ENCODE peak calls at places on chromosomes 3 and 15, in four cellular contexts. I is tibial artery, A is sigmoid colon, E is astrocyte of the spinal cord. L is an unnamed sample.

GRCh38 chr3:128555098-128555825 is 62.3 kb upstream of the GATA2 start:
- DNase-seq in E (no peak), I (peak; percentile 71), A (peak; percentile 68), L (no peak)

GRCh38 chr3:186119499-186119898 is 10.6 kb upstream of the ETV5 start:
- DNase-seq in A (no peak), I (no peak), E (no peak), L (no peak)

GRCh38 chr3:43689766-43690399 is 855 bp upstream of the ABHD5 start:
- DNase-seq in I (no peak), A (no peak), E (no peak), L (no peak)

GRCh38 chr3:122299872-122300460 is 25.1 kb upstream of the CSTA start:
- DNase-seq in A (no peak), E (peak; percentile 8), I (no peak), L (no peak)

GRCh38 chr3:121747976-121748375 is 1.6 kb downstream of the GOLGB1 start:
- DNase-seq in E (no peak), A (no peak), I (no peak), L (no peak)

GRCh38 chr3:25155696-25156471 is 272.2 kb upstream of the RARB start:
- DNase-seq in E (peak; percentile 49), A (no peak), I (no peak), L (peak; percentile 52)

GRCh38 chr3:63945558-63946096 is 33.4 kb upstream of the SCAANT1 start:
- DNase-seq in I (no peak), A (no peak), E (no peak), L (peak; percentile 14)

GRCh38 chr3:120693439-120694172 is 11.6 kb upstream of the HGD start:
- DNase-seq in E (peak; percentile 55), A (no peak), I (no peak), L (peak; percentile 57)

GRCh38 chr3:62084558-62084957 is 288.8 kb downstream of the FEZF2 start:
- DNase-seq in E (peak; percentile 9), A (no peak), I (no peak), L (no peak)

GRCh38 chr15:100732359-100733055 is 130.1 kb downstream of the ASB7 start:
- DNase-seq in E (peak; percentile 45), A (no peak), I (no peak), L (peak; percentile 91)

GRCh38 chr3:51950899-51951298 is 4.3 kb upstream of the GPR62 start:
- DNase-seq in A (no peak), I (no peak), E (no peak), L (no peak)

GRCh38 chr3:156605686-156606605 is 51.0 kb upstream of the SSR3 start:
- DNase-seq in A (peak; percentile 71), E (peak; percentile 88), I (peak; percentile 72), L (peak; percentile 78)

GRCh38 chr3:134260984-134261383 is 10.3 kb upstream of the RYK start:
- DNase-seq in I (no peak), E (no peak), A (no peak), L (no peak)

GRCh38 chr3:12897537-12898289 is 56.3 kb upstream of the RPL32 start:
- DNase-seq in A (no peak), I (no peak), E (peak; percentile 14), L (no peak)

GRCh38 chr3:158918451-158918850 is 116.6 kb downstream of the MFSD1 start:
- DNase-seq in A (no peak), E (no peak), I (no peak), L (no peak)

GRCh38 chr3:196938124-196938523 is 4.2 kb downstream of the NCBP2 start:
- DNase-seq in A (no peak), E (no peak), I (no peak), L (no peak)

GRCh38 chr3:40827942-40828688 is 303.4 kb downstream of the ZNF621 start:
- DNase-seq in A (peak; percentile 80), I (peak; percentile 88), E (no peak), L (peak; percentile 5)

GRCh38 chr15:28105224-28105791 is 6.2 kb upstream of the OCA2 start:
- DNase-seq in A (peak; percentile 50), I (no peak), E (no peak), L (no peak)

GRCh38 chr3:142723968-142724681 is at the start of gene TRPC1:
- DNase-seq in I (peak; percentile 87), A (peak; percentile 88), E (peak; percentile 82), L (peak; percentile 81)
- H3K4me3 ChIP-seq in I (peak within 1 kb of the TSS; percentile 73), A (peak within 1 kb of the TSS; percentile 81), E (peak within 1 kb of the TSS; percentile 85), L (peak within 1 kb of the TSS; percentile 76)

GRCh38 chr15:78000089-78000926 is 77.2 kb downstream of the TBC1D2B start:
- DNase-seq in I (peak; percentile 74), E (peak; percentile 60), A (peak; percentile 88), L (peak; percentile 16)
- TF ChIP-seq CTCF in I (peak; percentile 30), E (peak; percentile 71), A (peak; percentile 58), L (peak; percentile 16)

DNA sequence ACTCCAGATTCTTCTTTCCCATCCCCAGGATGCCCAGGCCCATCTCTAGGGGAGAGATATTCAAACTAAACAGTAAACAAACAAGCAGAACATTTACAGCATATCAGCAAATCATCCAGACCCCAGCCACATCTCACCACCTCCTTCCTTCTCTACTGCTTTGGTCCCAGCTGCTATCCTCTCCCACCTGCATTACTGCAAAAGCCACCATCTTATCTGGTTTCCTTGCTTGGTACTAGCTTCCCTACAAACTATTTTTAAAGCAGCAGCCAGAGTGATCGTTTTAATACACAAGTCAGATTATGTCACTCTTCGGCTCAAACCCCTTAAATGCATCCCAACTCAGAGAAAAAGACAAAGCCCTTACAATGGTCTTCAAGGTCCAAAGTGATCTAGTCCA is 4.8 kb downstream of the LYSMD2 start:
- DNase-seq in I (no peak), A (no peak), E (no peak), L (no peak)
- H3K4me3 ChIP-seq in I (no peak overlapping the region), A (no peak overlapping the region), E (no peak overlapping the region), L (no peak overlapping the region)

GRCh38 chr15:39443659-39444219 is 137.1 kb upstream of the THBS1 start:
- DNase-seq in I (no peak), E (no peak), A (no peak), L (no peak)
- TF ChIP-seq CTCF in I (no peak), E (no peak), A (no peak), L (no peak)

GRCh38 chr15:62119224-62119925 is 45.7 kb downstream of the C2CD4B start:
- DNase-seq in E (peak; percentile 93), I (no peak), A (no peak), L (peak; percentile 94)
- H3K4me3 ChIP-seq in E (no peak overlapping the region), I (peak overlapping the region; percentile 7), A (peak overlapping the region; percentile 21), L (peak overlapping the region; percentile 52)

GRCh38 chr15:97881568-97881967 is 78.9 kb upstream of the ARRDC4 start:
- DNase-seq in E (no peak), I (no peak), A (no peak), L (no peak)

GRCh38 chr15:97870771-97871170 is 89.7 kb upstream of the ARRDC4 start:
- DNase-seq in A (no peak), I (no peak), E (no peak), L (no peak)

GRCh38 chr15:97874139-97874538 is 86.4 kb upstream of the ARRDC4 start:
- DNase-seq in E (no peak), A (peak; percentile 74), I (no peak), L (no peak)

GRCh38 chr15:97875025-97875512 is 85.4 kb upstream of the ARRDC4 start:
- DNase-seq in I (no peak), A (no peak), E (no peak), L (no peak)

DNA sequence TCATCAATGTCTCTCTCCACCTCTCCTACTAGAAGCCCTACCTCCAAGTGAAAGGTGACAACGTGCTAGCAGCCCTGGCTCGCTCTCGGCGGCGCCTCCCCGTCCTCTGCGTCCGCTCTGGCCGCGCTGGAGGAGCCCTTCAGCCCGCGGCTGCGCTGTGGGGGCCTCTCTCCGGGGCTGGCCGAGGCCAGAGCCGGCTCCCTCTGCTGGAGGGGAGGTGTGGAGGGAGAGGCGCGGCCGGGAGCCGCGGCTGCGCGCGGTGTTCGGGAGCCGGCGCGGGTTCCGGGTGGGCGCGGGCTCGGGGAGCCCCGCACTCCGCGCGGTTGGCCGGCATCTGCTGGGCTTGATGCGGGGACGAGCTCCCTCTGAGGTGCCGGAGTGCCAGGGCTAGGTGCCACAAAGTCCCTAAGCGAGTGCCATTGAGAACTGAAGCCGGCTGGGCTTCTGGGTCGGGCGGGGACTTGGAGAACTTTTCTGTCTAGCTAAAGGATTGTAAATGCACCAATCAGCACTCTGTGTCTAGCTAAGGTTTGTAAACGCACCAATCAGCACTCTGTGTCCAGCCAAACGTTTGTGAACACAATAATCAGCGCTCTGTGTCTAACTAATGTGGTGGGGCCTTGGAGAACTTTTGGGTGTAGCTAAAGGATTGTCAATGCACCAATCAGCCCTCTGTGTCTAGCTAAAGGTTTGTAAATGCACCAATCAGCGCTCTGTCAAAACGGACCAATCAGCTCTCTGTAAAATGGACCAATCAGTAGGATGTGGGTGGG is 84.8 kb upstream of the ARRDC4 start:
- DNase-seq in A (no peak), E (no peak), I (no peak), L (peak; percentile 15)
- TF ChIP-seq CTCF in A (no peak), E (no peak), I (no peak), L (peak; percentile 9)

GRCh38 chr3:152317184-152317583 is 48.5 kb downstream of the MBNL1 start:
- DNase-seq in A (no peak), I (no peak), E (no peak), L (no peak)

GRCh38 chr3:152314677-152315353 is 46.1 kb downstream of the MBNL1 start:
- DNase-seq in I (no peak), A (no peak), E (no peak), L (peak; percentile 46)

GRCh38 chr3:152313914-152314313 is 45.2 kb downstream of the MBNL1 start:
- DNase-seq in I (no peak), E (no peak), A (no peak), L (no peak)

GRCh38 chr3:152316318-152316717 is 47.6 kb downstream of the MBNL1 start:
- DNase-seq in E (no peak), I (no peak), A (no peak), L (no peak)

DNA sequence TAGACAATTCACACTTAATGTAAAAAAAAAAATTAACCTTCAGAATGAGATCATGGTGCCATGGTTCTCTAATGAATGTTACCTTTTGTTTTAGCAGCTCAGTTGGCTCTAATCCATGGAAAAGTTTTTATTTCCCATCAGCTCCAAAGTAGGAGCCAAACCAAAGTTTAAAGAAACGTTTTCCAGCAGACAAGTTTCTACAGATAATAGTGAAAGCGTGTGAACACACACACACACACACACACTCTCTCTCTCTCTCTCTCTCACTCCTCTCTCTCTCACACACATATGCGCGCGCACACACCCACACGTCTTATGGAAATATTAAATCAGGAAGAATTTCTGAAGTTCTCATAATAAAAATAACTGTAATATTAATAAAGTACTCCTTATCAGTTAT is 46.9 kb downstream of the MBNL1 start:
- DNase-seq in E (no peak), I (no peak), A (no peak), L (no peak)
- H3K4me3 ChIP-seq in E (no peak overlapping the region), I (no peak overlapping the region), A (no peak overlapping the region), L (no peak overlapping the region)

GRCh38 chr15:90638963-90639362 is 78.2 kb upstream of the BLM start:
- DNase-seq in I (peak; percentile 43), A (no peak), E (no peak), L (no peak)
- TF ChIP-seq CTCF in I (no peak), A (no peak), E (no peak), L (no peak)

GRCh38 chr3:149131594-149131993 is 2.2 kb downstream of the HPS3 start:
- DNase-seq in I (no peak), E (no peak), A (no peak), L (no peak)
- H3K4me3 ChIP-seq in I (no peak overlapping the region), E (no peak overlapping the region), A (no peak overlapping the region), L (peak overlapping the region; percentile 3)

GRCh38 chr3:129581623-129582022 is 24.9 kb downstream of the PLXND1 start:
- DNase-seq in I (no peak), A (no peak), E (no peak), L (no peak)
- TF ChIP-seq CTCF in I (no peak), A (no peak), E (no peak), L (no peak)

L was measured in AG10803.